ENCODE peak calls at places on chromosome 20, in seven cellular contexts. K, N, C, U, W, H and A are unnamed samples.

GRCh38 chr20:32007787-32008616 is 2.2 kb upstream of the CCM2L start:
- DNase-seq in K (no peak), N (no peak), C (no peak), U (no peak), W (no peak), H (no peak), A (no peak)

GRCh38 chr20:45406260-45407066 is 1.6 kb upstream of the DBNDD2 start:
- DNase-seq in K (no peak), N (peak; percentile 30), C (peak; percentile 81), U (peak; percentile 3), W (peak; percentile 69), H (peak; percentile 84), A (peak; percentile 77)

GRCh38 chr20:4040283-4041179 is 25.2 kb upstream of the RNF24 start:
- DNase-seq in K (no peak), N (peak; percentile 70), C (no peak), U (peak; percentile 6), W (no peak), H (no peak), A (no peak)

GRCh38 chr20:50874111-50874757 is 57.0 kb downstream of the ADNP start:
- DNase-seq in K (no peak), N (no peak), C (no peak), U (no peak), W (no peak), H (no peak), A (no peak)

GRCh38 chr20:61438285-61438684 is 186.2 kb downstream of the CDH4 start:
- DNase-seq in K (no peak), N (no peak), C (no peak), U (no peak), W (no peak), H (no peak), A (no peak)

GRCh38 chr20:16518068-16518783 is 55.0 kb downstream of the KIF16B start:
- DNase-seq in K (no peak), N (peak; percentile 58), C (no peak), U (peak; percentile 41), W (peak; percentile 20), H (peak; percentile 54), A (peak; percentile 42)

GRCh38 chr20:52749020-52749419 is 223.1 kb upstream of the TSHZ2 start:
- DNase-seq in K (no peak), N (peak; percentile 17), C (no peak), U (no peak), W (no peak), H (no peak), A (no peak)

GRCh38 chr20:46820682-46821081 is 74.0 kb upstream of the EYA2 start:
- DNase-seq in K (no peak), N (no peak), C (no peak), U (no peak), W (no peak), H (no peak), A (no peak)

GRCh38 chr20:25197173-25197869 is 1.8 kb downstream of the ENTPD6 start:
- DNase-seq in K (no peak), N (no peak), C (no peak), U (no peak), W (no peak), H (no peak), A (no peak)

GRCh38 chr20:62445553-62446340 is 18.4 kb upstream of the RBBP8NL start:
- DNase-seq in K (no peak), N (no peak), C (no peak), U (no peak), W (no peak), H (peak; percentile 99), A (no peak)

GRCh38 chr20:40562031-40562430 is 127.0 kb downstream of the MAFB start:
- DNase-seq in K (no peak), N (peak; percentile 42), C (no peak), U (peak; percentile 53), W (no peak), H (no peak), A (no peak)

GRCh38 chr20:63454729-63455567 is 17.5 kb downstream of the KCNQ2 start:
- DNase-seq in K (no peak), N (no peak), C (no peak), U (no peak), W (no peak), H (peak; percentile 63), A (no peak)

GRCh38 chr20:45051497-45052060 is 49.3 kb downstream of the KCNS1 start:
- DNase-seq in K (no peak), N (no peak), C (no peak), U (no peak), W (peak; percentile 42), H (no peak), A (no peak)

GRCh38 chr20:49285813-49286494 is 8.1 kb upstream of the ZNFX1 start:
- DNase-seq in K (no peak), N (no peak), C (no peak), U (no peak), W (no peak), H (no peak), A (no peak)

GRCh38 chr20:25497586-25498279 is 87.6 kb downstream of the NINL start:
- DNase-seq in K (no peak), N (no peak), C (no peak), U (no peak), W (no peak), H (no peak), A (no peak)

GRCh38 chr20:3560578-3560977 is 89.8 kb downstream of the ATRN start:
- DNase-seq in K (no peak), N (peak; percentile 33), C (no peak), U (no peak), W (no peak), H (no peak), A (no peak)

GRCh38 chr20:35619196-35620095 is 3.8 kb downstream of the SPAG4 start:
- DNase-seq in K (peak; percentile 75), N (peak; percentile 80), C (peak; percentile 82), U (peak; percentile 81), W (peak; percentile 80), H (peak; percentile 93), A (peak; percentile 69)

GRCh38 chr20:61478094-61478493 is 226.0 kb downstream of the CDH4 start:
- DNase-seq in K (no peak), N (peak; percentile 12), C (no peak), U (no peak), W (no peak), H (no peak), A (no peak)